ENCODE peak calls at places on chromosomes 4 and X, in five cellular contexts. E is K562, N is SK-N-SH, I is HepG2, K is GM12878. G is an unnamed sample.

GRCh38 chrX:101595739-101596419 is 21.9 kb downstream of the ARMCX6 start:
- DNase-seq in N (peak; percentile 52), K (peak; percentile 62), E (peak; percentile 26), I (peak; percentile 17), G (peak; percentile 12)

GRCh38 chr4:83731609-83732008 is 195.7 kb downstream of the GPAT3 start:
- DNase-seq in I (no peak), N (no peak), E (no peak), K (no peak), G (no peak)

GRCh38 chrX:119147486-119147885 is 19.9 kb upstream of the KIAA1210 start:
- DNase-seq in E (no peak), N (no peak), K (no peak), I (peak; percentile 39), G (no peak)

GRCh38 chr4:3280466-3280865 is 12.4 kb upstream of the RGS12 start:
- DNase-seq in E (no peak), I (no peak), K (no peak), N (no peak), G (no peak)

GRCh38 chr4:157012781-157013180 is 41.2 kb upstream of the PDGFC start:
- DNase-seq in N (no peak), E (no peak), K (no peak), I (no peak), G (no peak)

GRCh38 chrX:155235891-155236290 is 19.6 kb downstream of the VBP1 start:
- DNase-seq in N (no peak), E (no peak), I (peak; percentile 9), K (no peak), G (no peak)

GRCh38 chr4:125938541-125938940 is 623.8 kb downstream of the FAT4 start:
- DNase-seq in K (no peak), E (no peak), N (no peak), I (no peak), G (no peak)

GRCh38 chr4:103443324-103443723 is 245.2 kb upstream of the CENPE start:
- DNase-seq in I (peak; percentile 1), K (no peak), N (no peak), E (no peak), G (no peak)

GRCh38 chr4:40140206-40140605 is 56.6 kb upstream of the RHOH start:
- DNase-seq in I (no peak), K (no peak), N (peak; percentile 38), E (no peak), G (no peak)

GRCh38 chrX:29545878-29546277 is 669.5 kb upstream of the MAGEB2 start:
- DNase-seq in E (no peak), I (no peak), N (no peak), K (no peak), G (peak; percentile 1)

DNA sequence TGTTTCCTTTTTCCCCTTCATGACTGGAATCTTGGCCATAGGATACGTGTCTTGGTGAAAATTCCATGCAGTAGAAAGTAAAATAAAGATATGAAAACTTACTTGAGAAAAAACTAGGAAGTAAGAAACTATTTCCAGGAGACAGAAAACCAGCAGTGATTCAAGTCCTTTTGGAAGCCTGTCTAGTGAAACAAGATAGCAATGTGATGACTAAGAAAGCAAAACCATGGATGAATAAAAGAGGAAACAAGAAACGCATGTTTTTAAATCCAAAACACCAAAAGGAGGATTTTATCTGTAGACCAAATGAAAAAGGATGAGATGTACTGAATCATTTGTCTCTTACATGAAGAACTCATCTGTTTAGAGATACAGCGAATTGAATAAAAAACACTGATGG is 1430.0 kb downstream of the ARAP2 start:
- DNase-seq in E (no peak), I (no peak), N (no peak), K (no peak), G (no peak)
- TF ChIP-seq GABPA in E (no peak), I (no peak), N (no peak), K (no peak), G (no peak)

DNA sequence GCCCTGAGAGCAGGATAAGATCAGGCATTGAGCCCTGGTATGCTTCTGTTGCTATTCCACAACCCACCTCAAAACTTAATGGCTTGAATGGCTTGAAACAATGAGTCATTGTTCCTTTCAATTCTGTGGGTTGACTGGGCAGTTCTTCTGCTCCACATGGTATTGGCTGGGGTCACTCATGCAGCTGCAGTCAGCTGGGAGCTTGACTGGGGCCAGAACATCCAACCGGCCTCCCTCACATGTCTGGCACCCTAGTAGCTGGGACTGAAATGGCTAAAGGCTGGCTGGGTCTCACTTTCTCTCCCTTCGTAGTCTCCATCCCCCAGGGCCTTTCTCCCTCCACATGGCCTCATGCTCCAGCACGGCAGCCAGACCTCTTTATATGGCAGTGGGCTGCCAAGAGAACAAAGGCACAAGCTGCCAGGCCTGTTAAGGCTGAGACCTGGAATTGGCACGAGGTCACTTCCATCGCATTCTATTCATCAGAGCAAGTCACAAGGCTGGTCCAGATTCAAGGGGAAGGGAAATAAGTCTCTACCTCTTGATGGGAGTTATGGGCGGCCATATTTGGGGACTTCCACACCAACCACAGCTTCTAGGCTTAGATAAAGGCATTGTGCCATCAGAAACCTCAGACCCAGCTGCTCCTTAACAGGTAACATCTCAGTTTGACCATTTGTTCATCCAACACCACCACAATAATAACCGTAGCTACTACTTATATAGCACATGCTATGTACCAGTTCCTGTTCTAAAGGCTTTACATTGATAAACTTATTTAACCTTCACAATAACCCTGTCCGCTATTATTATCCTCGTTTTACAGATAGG is 159.7 kb upstream of the ATP6AP2 start:
- DNase-seq in I (peak; percentile 13), K (peak; percentile 63), E (no peak), N (no peak), G (no peak)
- TF ChIP-seq REST in I (no peak), K (no peak), E (no peak), N (no peak), G (no peak)

GRCh38 chrX:127317159-127317558 is 497.6 kb downstream of the PRR32 start:
- DNase-seq in I (no peak), E (no peak), N (no peak), K (no peak), G (no peak)
- TF ChIP-seq CTCF in I (no peak), E (no peak), N (no peak), K (no peak), G (no peak)

DNA sequence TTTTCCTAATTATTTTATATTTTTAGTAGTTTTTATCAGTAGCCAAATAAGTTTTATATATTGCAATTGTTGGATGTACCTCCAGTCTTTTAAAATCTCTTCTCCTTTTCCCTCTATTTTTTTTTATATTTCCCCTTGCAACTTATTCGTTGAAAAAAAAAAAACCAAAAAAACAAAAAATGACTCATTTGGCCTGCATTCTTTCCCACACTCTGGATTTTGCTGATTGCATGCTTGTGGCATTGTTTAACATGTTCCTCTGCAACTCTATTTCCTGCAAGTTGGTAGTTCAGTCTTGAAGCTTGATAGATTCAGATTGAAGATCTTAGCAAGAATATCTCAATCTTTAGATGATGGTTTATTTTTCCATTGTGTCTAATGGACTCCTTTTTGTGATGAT is 260.6 kb upstream of the BOD1L1 start:
- DNase-seq in K (no peak), I (no peak), E (no peak), N (no peak), G (no peak)
- TF ChIP-seq GABPA in K (no peak), I (no peak), E (no peak), N (no peak), G (no peak)

DNA sequence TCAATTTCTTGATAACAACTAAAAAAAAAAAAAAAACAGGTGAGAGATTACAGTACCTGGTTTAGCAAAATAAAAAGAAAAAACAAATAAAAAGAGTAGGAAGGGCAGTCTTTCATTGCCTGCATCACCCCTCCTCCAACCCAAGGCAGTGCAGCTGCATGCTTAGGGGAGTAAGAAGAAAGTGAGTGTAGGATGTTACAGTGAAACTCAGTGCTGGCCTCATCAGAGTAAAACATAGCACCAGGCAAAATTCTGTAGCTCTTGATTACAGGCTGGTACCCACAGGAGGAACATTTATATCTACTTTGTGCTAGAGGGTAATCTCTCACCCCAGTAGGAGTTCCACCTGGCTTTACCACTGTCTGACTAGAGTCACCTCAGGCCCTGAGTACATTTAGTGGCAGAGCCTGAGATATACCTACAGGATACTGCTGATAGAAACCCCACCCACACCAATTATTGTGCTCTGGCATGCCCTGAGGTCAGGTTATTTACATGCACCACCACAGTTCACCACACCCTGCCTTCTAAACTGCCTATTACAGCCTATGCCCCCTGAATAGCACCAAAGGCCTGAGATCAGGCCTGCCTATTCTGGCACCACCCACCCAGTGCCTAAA is 241.6 kb downstream of the PAPSS1 start:
- DNase-seq in K (no peak), I (no peak), N (no peak), E (no peak), G (no peak)
- TF ChIP-seq REST in K (no peak), I (no peak), N (no peak), E (no peak), G (no peak)

GRCh38 chr4:153679476-153679875 is 4.6 kb upstream of the TLR2 start:
- DNase-seq in E (no peak), N (no peak), I (no peak), K (no peak), G (no peak)
- TF ChIP-seq CTCF in E (no peak), N (no peak), I (no peak), K (no peak), G (no peak)

DNA sequence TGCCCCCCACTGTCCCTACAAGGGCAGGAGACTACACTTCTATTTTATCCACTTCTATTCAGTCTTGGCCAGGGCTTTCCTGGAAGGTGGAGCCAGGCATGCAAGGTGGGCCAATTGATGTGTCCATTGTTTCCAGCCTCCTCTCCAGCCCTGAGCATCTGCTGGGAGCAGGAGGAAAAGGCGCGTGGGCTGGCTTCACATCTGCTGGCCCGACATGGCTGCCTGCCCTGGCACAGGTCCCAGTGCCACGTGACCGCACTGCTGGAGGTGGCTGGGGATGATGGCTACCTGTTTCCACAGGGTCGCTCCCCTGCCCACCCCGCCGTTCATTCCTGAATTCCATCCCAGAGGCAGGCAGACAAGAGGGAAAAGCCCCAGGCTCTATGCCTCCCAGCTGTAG is 247.7 kb downstream of the AFAP1 start:
- DNase-seq in N (peak; percentile 78), I (no peak), E (no peak), K (no peak), G (no peak)
- TF ChIP-seq GABPA in N (no peak), I (no peak), E (no peak), K (no peak), G (no peak)

GRCh38 chr4:163701915-163702314 is 207.4 kb downstream of the TMA16 start:
- DNase-seq in I (no peak), E (no peak), N (no peak), K (peak; percentile 49), G (no peak)
- TF ChIP-seq REST in I (no peak), E (no peak), N (no peak), K (no peak), G (no peak)

GRCh38 chrX:150338615-150339014 is 24.5 kb upstream of the MAMLD1 start:
- DNase-seq in K (no peak), I (no peak), E (no peak), N (no peak), G (no peak)
- TF ChIP-seq CTCF in K (no peak), I (no peak), E (no peak), N (no peak), G (no peak)

GRCh38 chr4:25949166-25949748 is 35.2 kb downstream of the SMIM20 start:
- DNase-seq in K (no peak), E (no peak), I (peak; percentile 91), N (no peak), G (no peak)
- TF ChIP-seq GABPA in K (no peak), E (no peak), I (no peak), N (no peak), G (no peak)